ENCODE peak calls at places on chromosomes 7 and 10, in six cellular contexts. One of them, this sample, is unnamed.

GRCh38 chr10:53754851-53755250 is 982.3 kb upstream of the MBL2 start:
- DNase-seq in body of pancreas: peak; percentile 16
- DNase-seq in endodermal cell: no peak
- DNase-seq in NB4: no peak
- DNase-seq in cardiac muscle cell: no peak
- DNase-seq in OCI-LY7: no peak
- DNase-seq in this sample: no peak

GRCh38 chr7:5699951-5700384 is 81.5 kb downstream of the RNF216 start:
- DNase-seq in body of pancreas: peak; percentile 43
- DNase-seq in endodermal cell: no peak
- DNase-seq in NB4: no peak
- DNase-seq in cardiac muscle cell: no peak
- DNase-seq in OCI-LY7: peak; percentile 25
- DNase-seq in this sample: no peak

GRCh38 chr7:102866480-102866879 is 46.3 kb upstream of the LRRC17 start:
- DNase-seq in body of pancreas: no peak
- DNase-seq in endodermal cell: no peak
- DNase-seq in NB4: no peak
- DNase-seq in cardiac muscle cell: no peak
- DNase-seq in OCI-LY7: no peak
- DNase-seq in this sample: no peak

GRCh38 chr7:44341399-44341798 is 16.0 kb upstream of the CAMK2B start:
- DNase-seq in body of pancreas: no peak
- DNase-seq in endodermal cell: no peak
- DNase-seq in NB4: no peak
- DNase-seq in cardiac muscle cell: no peak
- DNase-seq in OCI-LY7: no peak
- DNase-seq in this sample: no peak

GRCh38 chr7:156680281-156680680 is 39.7 kb downstream of the RNF32 start:
- DNase-seq in body of pancreas: no peak
- DNase-seq in endodermal cell: no peak
- DNase-seq in NB4: no peak
- DNase-seq in cardiac muscle cell: peak; percentile 6
- DNase-seq in OCI-LY7: no peak
- DNase-seq in this sample: no peak

GRCh38 chr10:47367646-47368045 is 16.4 kb downstream of the ZNF488 start:
- DNase-seq in body of pancreas: no peak
- DNase-seq in endodermal cell: peak; percentile 24
- DNase-seq in NB4: no peak
- DNase-seq in cardiac muscle cell: no peak
- DNase-seq in OCI-LY7: no peak
- DNase-seq in this sample: no peak

GRCh38 chr10:84341538-84341856 is 13.1 kb downstream of the CCSER2 start:
- DNase-seq in body of pancreas: no peak
- DNase-seq in endodermal cell: peak; percentile 58
- DNase-seq in NB4: peak; percentile 18
- DNase-seq in cardiac muscle cell: no peak
- DNase-seq in OCI-LY7: no peak
- DNase-seq in this sample: no peak

GRCh38 chr7:88462799-88463198 is 156.1 kb upstream of the STEAP4 start:
- DNase-seq in body of pancreas: no peak
- DNase-seq in endodermal cell: no peak
- DNase-seq in NB4: no peak
- DNase-seq in cardiac muscle cell: no peak
- DNase-seq in OCI-LY7: no peak
- DNase-seq in this sample: no peak

GRCh38 chr7:156897673-156898072 is 4.7 kb upstream of the LMBR1 start:
- DNase-seq in body of pancreas: no peak
- DNase-seq in endodermal cell: no peak
- DNase-seq in NB4: no peak
- DNase-seq in cardiac muscle cell: peak; percentile 35
- DNase-seq in OCI-LY7: no peak
- DNase-seq in this sample: no peak

GRCh38 chr10:46250898-46251856 is 35.6 kb upstream of the ANTXRL start:
- DNase-seq in body of pancreas: no peak
- DNase-seq in endodermal cell: no peak
- DNase-seq in NB4: no peak
- DNase-seq in cardiac muscle cell: no peak
- DNase-seq in OCI-LY7: no peak
- DNase-seq in this sample: no peak

GRCh38 chr10:25026463-25026862 is 10.1 kb downstream of the THNSL1 start:
- DNase-seq in body of pancreas: no peak
- DNase-seq in endodermal cell: no peak
- DNase-seq in NB4: no peak
- DNase-seq in cardiac muscle cell: peak; percentile 55
- DNase-seq in OCI-LY7: no peak
- DNase-seq in this sample: no peak
- TF ChIP-seq CTCF in body of pancreas: peak; percentile 48
- TF ChIP-seq CTCF in endodermal cell: peak; percentile 47
- TF ChIP-seq CTCF in NB4: no peak
- TF ChIP-seq CTCF in cardiac muscle cell: peak; percentile 15
- TF ChIP-seq CTCF in OCI-LY7: peak; percentile 48
- TF ChIP-seq CTCF in this sample: peak; percentile 62

DNA sequence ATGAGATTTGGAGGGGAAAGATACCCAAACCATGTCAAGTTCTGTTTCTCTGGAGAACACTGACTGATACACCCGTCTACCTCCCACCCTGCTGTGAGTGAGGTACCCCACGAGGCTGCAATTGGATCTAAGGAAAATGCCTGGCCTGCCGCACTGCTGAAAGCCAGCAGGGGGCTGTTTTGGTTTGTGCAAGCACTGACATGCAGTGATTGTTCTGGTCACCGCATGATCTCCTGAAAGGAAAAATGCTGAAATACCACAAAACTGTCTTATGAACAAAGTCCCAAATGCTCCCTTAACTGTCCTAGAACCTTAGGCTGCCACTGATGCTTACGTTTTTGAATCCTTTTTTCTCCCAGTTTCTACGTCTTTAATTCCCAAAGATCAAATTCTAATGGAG is 132.7 kb downstream of the JCAD start:
- DNase-seq in body of pancreas: no peak
- DNase-seq in endodermal cell: peak; percentile 52
- DNase-seq in NB4: no peak
- DNase-seq in cardiac muscle cell: peak; percentile 81
- DNase-seq in OCI-LY7: no peak
- DNase-seq in this sample: peak; percentile 59
- TF ChIP-seq CTCF in body of pancreas: peak; percentile 43
- TF ChIP-seq CTCF in endodermal cell: peak; percentile 62
- TF ChIP-seq CTCF in NB4: no peak
- TF ChIP-seq CTCF in cardiac muscle cell: peak; percentile 85
- TF ChIP-seq CTCF in OCI-LY7: no peak
- TF ChIP-seq CTCF in this sample: peak; percentile 68

GRCh38 chr10:27783660-27784059 is 38.0 kb upstream of the MKX start:
- DNase-seq in body of pancreas: no peak
- DNase-seq in endodermal cell: peak; percentile 86
- DNase-seq in NB4: peak; percentile 54
- DNase-seq in cardiac muscle cell: peak; percentile 8
- DNase-seq in OCI-LY7: peak; percentile 31
- DNase-seq in this sample: no peak
- TF ChIP-seq CTCF in body of pancreas: peak; percentile 19
- TF ChIP-seq CTCF in endodermal cell: peak; percentile 81
- TF ChIP-seq CTCF in NB4: peak; percentile 40
- TF ChIP-seq CTCF in cardiac muscle cell: no peak
- TF ChIP-seq CTCF in OCI-LY7: peak; percentile 49
- TF ChIP-seq CTCF in this sample: peak; percentile 32

GRCh38 chr10:119650692-119651513 is at the start of gene BAG3:
- DNase-seq in body of pancreas: peak; percentile 95
- DNase-seq in endodermal cell: peak; percentile 96
- DNase-seq in NB4: peak; percentile 88
- DNase-seq in cardiac muscle cell: peak; percentile 96
- DNase-seq in OCI-LY7: peak; percentile 80
- DNase-seq in this sample: peak; percentile 96

GRCh38 chr10:119651514-119652327 is 541 bp downstream of the BAG3 start:
- DNase-seq in body of pancreas: peak; percentile 42
- DNase-seq in endodermal cell: peak; percentile 73
- DNase-seq in NB4: peak; percentile 31
- DNase-seq in cardiac muscle cell: no peak
- DNase-seq in OCI-LY7: no peak
- DNase-seq in this sample: peak; percentile 54

GRCh38 chr10:119654540-119654939 is 3.4 kb downstream of the BAG3 start:
- DNase-seq in body of pancreas: peak; percentile 52
- DNase-seq in endodermal cell: peak; percentile 64
- DNase-seq in NB4: no peak
- DNase-seq in cardiac muscle cell: peak; percentile 33
- DNase-seq in OCI-LY7: no peak
- DNase-seq in this sample: peak; percentile 60

GRCh38 chr10:119653209-119653608 is 2.0 kb downstream of the BAG3 start:
- DNase-seq in body of pancreas: no peak
- DNase-seq in endodermal cell: no peak
- DNase-seq in NB4: no peak
- DNase-seq in cardiac muscle cell: no peak
- DNase-seq in OCI-LY7: no peak
- DNase-seq in this sample: no peak

DNA sequence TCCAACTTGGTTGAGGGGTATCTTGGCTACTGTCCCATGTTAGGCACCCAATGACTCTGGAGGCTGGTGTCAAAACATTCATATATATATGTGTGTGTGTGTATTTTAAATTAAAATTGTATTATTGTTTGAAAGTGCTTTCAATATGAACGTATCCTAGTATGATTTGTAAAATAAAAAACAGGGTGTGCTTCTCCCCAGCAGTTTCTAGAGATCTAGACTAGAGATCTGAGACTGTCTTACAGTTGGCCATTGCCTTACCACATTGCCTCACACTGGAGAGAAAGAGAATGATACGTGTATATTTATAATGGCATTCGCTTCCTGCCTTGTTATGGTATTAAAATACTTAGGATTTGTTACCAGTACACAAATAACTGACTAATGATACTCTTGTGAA is 1.2 kb downstream of the BAG3 start:
- DNase-seq in body of pancreas: no peak
- DNase-seq in endodermal cell: no peak
- DNase-seq in NB4: peak; percentile 77
- DNase-seq in cardiac muscle cell: peak; percentile 69
- DNase-seq in OCI-LY7: peak; percentile 46
- DNase-seq in this sample: no peak
- TF ChIP-seq CTCF in body of pancreas: peak; percentile 21
- TF ChIP-seq CTCF in endodermal cell: peak; percentile 39
- TF ChIP-seq CTCF in NB4: peak; percentile 47
- TF ChIP-seq CTCF in cardiac muscle cell: peak; percentile 25
- TF ChIP-seq CTCF in OCI-LY7: peak; percentile 71
- TF ChIP-seq CTCF in this sample: no peak

GRCh38 chr7:21327422-21328191 is 100.3 kb upstream of the SP4 start:
- DNase-seq in body of pancreas: no peak
- DNase-seq in endodermal cell: no peak
- DNase-seq in NB4: no peak
- DNase-seq in cardiac muscle cell: no peak
- DNase-seq in OCI-LY7: no peak
- DNase-seq in this sample: no peak
- TF ChIP-seq CTCF in body of pancreas: no peak
- TF ChIP-seq CTCF in endodermal cell: no peak
- TF ChIP-seq CTCF in NB4: no peak
- TF ChIP-seq CTCF in cardiac muscle cell: no peak
- TF ChIP-seq CTCF in OCI-LY7: no peak
- TF ChIP-seq CTCF in this sample: no peak

DNA sequence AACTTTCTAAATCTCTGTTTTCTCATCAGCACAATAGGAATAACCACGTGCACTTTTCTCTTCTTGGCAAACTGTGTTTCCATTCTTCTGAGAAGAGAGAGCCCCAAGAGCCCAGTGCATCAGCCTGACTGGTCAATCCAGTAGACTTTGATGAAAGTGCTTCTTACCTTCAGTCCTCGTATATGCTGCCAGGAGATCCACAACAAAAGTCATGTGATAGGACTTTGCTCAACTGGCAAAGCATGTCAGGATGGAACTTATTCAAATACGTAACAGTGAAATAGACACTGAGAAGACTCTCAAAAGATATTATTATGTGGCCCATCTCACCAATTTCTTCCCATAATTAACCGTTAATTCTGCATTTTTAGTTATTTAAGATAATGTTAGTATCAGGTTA is 1031.5 kb upstream of the LRRTM3 start:
- DNase-seq in body of pancreas: no peak
- DNase-seq in endodermal cell: no peak
- DNase-seq in NB4: no peak
- DNase-seq in cardiac muscle cell: no peak
- DNase-seq in OCI-LY7: no peak
- DNase-seq in this sample: no peak
- TF ChIP-seq CTCF in body of pancreas: no peak
- TF ChIP-seq CTCF in endodermal cell: no peak
- TF ChIP-seq CTCF in NB4: no peak
- TF ChIP-seq CTCF in cardiac muscle cell: no peak
- TF ChIP-seq CTCF in OCI-LY7: no peak
- TF ChIP-seq CTCF in this sample: no peak

GRCh38 chr10:118107040-118107439 is 60.3 kb upstream of the RAB11FIP2 start:
- DNase-seq in body of pancreas: no peak
- DNase-seq in endodermal cell: no peak
- DNase-seq in NB4: no peak
- DNase-seq in cardiac muscle cell: no peak
- DNase-seq in OCI-LY7: no peak
- DNase-seq in this sample: no peak

GRCh38 chr10:118107541-118107940 is 60.8 kb upstream of the RAB11FIP2 start:
- DNase-seq in body of pancreas: no peak
- DNase-seq in endodermal cell: no peak
- DNase-seq in NB4: no peak
- DNase-seq in cardiac muscle cell: no peak
- DNase-seq in OCI-LY7: no peak
- DNase-seq in this sample: no peak

GRCh38 chr10:118108194-118109026 is 61.7 kb upstream of the RAB11FIP2 start:
- DNase-seq in body of pancreas: no peak
- DNase-seq in endodermal cell: no peak
- DNase-seq in NB4: no peak
- DNase-seq in cardiac muscle cell: no peak
- DNase-seq in OCI-LY7: no peak
- DNase-seq in this sample: no peak

GRCh38 chr10:118102116-118102515 is 55.4 kb upstream of the RAB11FIP2 start:
- DNase-seq in body of pancreas: no peak
- DNase-seq in endodermal cell: no peak
- DNase-seq in NB4: no peak
- DNase-seq in cardiac muscle cell: no peak
- DNase-seq in OCI-LY7: no peak
- DNase-seq in this sample: no peak

GRCh38 chr10:118106426-118106825 is 59.7 kb upstream of the RAB11FIP2 start:
- DNase-seq in body of pancreas: peak; percentile 23
- DNase-seq in endodermal cell: peak; percentile 69
- DNase-seq in NB4: peak; percentile 51
- DNase-seq in cardiac muscle cell: peak; percentile 65
- DNase-seq in OCI-LY7: peak; percentile 5
- DNase-seq in this sample: no peak
- TF ChIP-seq CTCF in body of pancreas: peak; percentile 47
- TF ChIP-seq CTCF in endodermal cell: peak; percentile 77
- TF ChIP-seq CTCF in NB4: peak; percentile 35
- TF ChIP-seq CTCF in cardiac muscle cell: peak; percentile 55
- TF ChIP-seq CTCF in OCI-LY7: peak; percentile 62
- TF ChIP-seq CTCF in this sample: peak; percentile 31